ENCODE peak calls at places on chromosomes 7 and 10, in ten cellular contexts. V is DND-41, Z is hepatocyte, M is GM23338, Q is fibroblast of lung, P is endothelial cell of umbilical vein, L is OCI-LY7, H is HCT116, I is H9, F is SK-N-SH. U is an unnamed sample.

GRCh38 chr7:92244803-92245486 is 769 bp downstream of the KRIT1 start:
- DNase-seq in V (no peak), Z (no peak), M (no peak), Q (no peak), P (no peak), L (peak), H (no peak), I (no peak), F (no peak), U (peak)

GRCh38 chr10:79559726-79560125 is 481 bp downstream of the SFTPA2 start:
- DNase-seq in V (no peak), Z (no peak), M (no peak), Q (peak), P (no peak), L (no peak), H (no peak), I (no peak), F (no peak), U (peak)

GRCh38 chr7:23074443-23075244 is 30.9 kb upstream of the KLHL7 start:
- DNase-seq in V (no peak), Z (peak), M (no peak), Q (peak), P (peak), L (no peak), H (no peak), I (no peak), F (no peak), U (no peak)

GRCh38 chr7:155885162-155886160 is 73.2 kb upstream of the SHH start:
- DNase-seq in V (no peak), Z (peak), M (no peak), Q (peak), P (peak), L (no peak), H (no peak), I (no peak), F (no peak), U (no peak)

GRCh38 chr7:4753610-4754432 is 21.6 kb upstream of the AP5Z1 start:
- DNase-seq in V (peak), Z (peak), M (peak), Q (peak), P (peak), L (peak), H (peak), I (peak), F (peak), U (peak)

GRCh38 chr7:30169585-30169978 is 34.8 kb downstream of the MTURN start:
- DNase-seq in V (no peak), Z (no peak), M (no peak), Q (peak), P (no peak), L (no peak), H (no peak), I (no peak), F (no peak), U (peak)

GRCh38 chr7:1192171-1192676 is 32.2 kb upstream of the ZFAND2A start:
- DNase-seq in V (peak), Z (no peak), M (no peak), Q (peak), P (peak), L (no peak), H (no peak), I (no peak), F (no peak), U (peak)

GRCh38 chr7:35905555-35905954 is 104.7 kb downstream of the SEPTIN7 start:
- DNase-seq in V (no peak), Z (no peak), M (no peak), Q (peak), P (no peak), L (no peak), H (no peak), I (no peak), F (no peak), U (peak)

GRCh38 chr7:66464059-66464458 is 164.6 kb upstream of the KCTD7 start:
- DNase-seq in V (no peak), Z (no peak), M (no peak), Q (no peak), P (no peak), L (no peak), H (no peak), I (no peak), F (no peak), U (no peak)

GRCh38 chr7:34675749-34676374 is 17.8 kb downstream of the NPSR1 start:
- DNase-seq in V (peak), Z (peak), M (peak), Q (peak), P (peak), L (peak), H (peak), I (peak), F (peak), U (no peak)

GRCh38 chr10:132783165-132783736 is 2.7 kb downstream of the NKX6-2 start:
- DNase-seq in V (no peak), Z (no peak), M (no peak), Q (no peak), P (no peak), L (no peak), H (no peak), I (no peak), F (no peak), U (no peak)

GRCh38 chr7:114539575-114539974 is 125.0 kb downstream of the FOXP2 start:
- DNase-seq in V (no peak), Z (peak), M (peak), Q (no peak), P (peak), L (no peak), H (peak), I (no peak), F (no peak), U (no peak)

GRCh38 chr7:28984219-28984618 is 26.1 kb upstream of the TRIL start:
- DNase-seq in V (no peak), Z (no peak), M (no peak), Q (no peak), P (no peak), L (no peak), H (no peak), I (no peak), F (no peak), U (no peak)

DNA sequence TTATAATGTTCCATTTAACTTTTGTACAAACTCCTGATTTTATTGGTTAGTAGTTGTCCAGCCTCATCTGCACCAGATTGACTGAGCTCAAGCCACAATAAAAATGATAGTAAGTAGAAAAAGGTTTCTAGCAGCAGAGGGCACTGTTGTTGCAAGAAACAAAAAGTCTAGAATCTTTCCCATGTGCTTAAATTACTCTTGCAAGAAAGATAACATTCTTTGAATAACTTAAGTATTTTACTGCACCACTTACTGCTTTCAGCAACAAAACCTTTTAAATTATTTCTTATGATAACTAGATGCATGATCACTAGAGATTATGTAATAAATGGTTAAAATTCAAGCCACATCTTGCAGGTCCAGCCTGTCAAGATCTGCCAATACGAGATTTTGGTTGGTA is 27.0 kb downstream of the LMOD2 start:
- DNase-seq in V (peak), Z (peak), M (peak), Q (peak), P (peak), L (peak), H (peak), I (no peak), F (no peak), U (peak)
- TF ChIP-seq CTCF in V (peak), Z (peak), M (peak), Q (peak), P (peak), L (peak), H (peak), I (peak), F (peak), U (peak)

DNA sequence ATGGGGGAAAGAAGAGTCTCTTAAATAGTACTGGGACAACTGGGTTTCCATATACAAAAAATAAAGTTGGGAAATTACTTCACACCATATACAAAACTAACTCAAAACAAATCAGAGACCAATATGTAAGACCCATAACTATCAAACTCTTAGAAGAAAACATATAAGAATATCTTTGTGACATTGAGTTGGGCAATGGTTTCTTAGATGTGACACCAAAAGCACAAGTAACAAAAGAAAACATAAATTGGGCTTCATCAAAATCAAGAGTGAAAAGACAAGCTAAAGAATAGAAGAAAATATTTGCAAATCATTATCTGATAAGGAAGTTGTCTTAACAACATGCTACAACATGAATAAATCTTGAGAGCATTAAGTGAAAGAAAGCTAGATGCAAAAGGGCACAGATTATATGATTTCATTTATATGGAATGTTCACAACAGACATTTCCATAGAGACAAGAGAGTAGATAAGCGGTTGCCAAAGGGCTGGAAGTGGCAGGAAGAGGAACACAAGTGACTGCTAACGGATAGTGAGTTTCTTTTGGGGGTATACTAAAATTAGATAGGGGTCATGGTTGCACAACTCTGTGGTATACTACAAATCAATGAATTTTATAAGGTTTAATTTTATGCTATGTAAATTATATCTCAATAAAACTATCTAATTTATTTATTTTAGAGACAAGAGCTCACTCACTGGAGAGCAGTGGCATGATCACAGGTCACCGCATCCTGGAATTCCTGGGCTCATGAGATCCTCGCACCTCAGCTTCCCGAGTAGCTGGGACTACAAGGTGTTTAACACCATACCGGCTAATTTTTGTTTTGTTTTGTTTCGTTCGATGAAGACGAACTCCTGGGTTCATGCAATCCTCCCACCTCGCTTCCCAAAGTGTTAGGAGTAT is 35.4 kb downstream of the JMJD1C start:
- DNase-seq in V (no peak), Z (peak), M (no peak), Q (peak), P (peak), L (no peak), H (peak), I (no peak), F (peak), U (peak)
- H2AFZ ChIP-seq in V (no peak), Z (no peak), M (no peak), Q (no peak), P (no peak), L (no peak), H (no peak), I (no peak), F (no peak), U (no peak)

GRCh38 chr7:79268730-79269129 is 184.7 kb downstream of the MAGI2 start:
- DNase-seq in V (no peak), Z (no peak), M (no peak), Q (no peak), P (peak), L (no peak), H (no peak), I (no peak), F (no peak), U (no peak)

GRCh38 chr7:79272938-79273337 is 180.5 kb downstream of the MAGI2 start:
- DNase-seq in V (no peak), Z (no peak), M (no peak), Q (peak), P (peak), L (no peak), H (no peak), I (no peak), F (no peak), U (no peak)

GRCh38 chr7:79272066-79272669 is 181.3 kb downstream of the MAGI2 start:
- DNase-seq in V (no peak), Z (peak), M (peak), Q (peak), P (peak), L (peak), H (peak), I (no peak), F (peak), U (no peak)
- TF ChIP-seq CTCF in V (peak), Z (peak), M (peak), Q (peak), P (peak), L (peak), H (peak), I (peak), F (peak), U (peak)

GRCh38 chr7:128454808-128455555 is 696 bp upstream of the HILPDA start:
- DNase-seq in V (no peak), Z (peak), M (peak), Q (no peak), P (no peak), L (peak), H (no peak), I (no peak), F (no peak), U (no peak)
- H2AFZ ChIP-seq in V (peak), Z (peak), M (peak), Q (peak), P (peak), L (peak), H (peak), I (no peak), F (peak), U (peak)

GRCh38 chr10:101769541-101770180 is 6.3 kb downstream of the FGF8 start:
- DNase-seq in V (no peak), Z (no peak), M (peak), Q (no peak), P (no peak), L (no peak), H (no peak), I (no peak), F (peak), U (no peak)
- TF ChIP-seq CTCF in V (no peak), Z (no peak), M (no peak), Q (no peak), P (no peak), L (no peak), H (no peak), I (peak), F (no peak), U (no peak)

GRCh38 chr7:44729949-44730590 is 18.6 kb upstream of the ZMIZ2 start:
- DNase-seq in V (no peak), Z (no peak), M (no peak), Q (no peak), P (no peak), L (no peak), H (no peak), I (no peak), F (no peak), U (no peak)
- H2AFZ ChIP-seq in V (no peak), Z (no peak), M (peak), Q (no peak), P (peak), L (no peak), H (no peak), I (no peak), F (no peak), U (no peak)

GRCh38 chr10:47316131-47316530 is 6.1 kb upstream of the GDF2 start:
- DNase-seq in V (no peak), Z (no peak), M (no peak), Q (no peak), P (no peak), L (no peak), H (no peak), I (no peak), F (no peak), U (no peak)

GRCh38 chr10:47315426-47315825 is 6.8 kb upstream of the GDF2 start:
- DNase-seq in V (no peak), Z (no peak), M (no peak), Q (no peak), P (no peak), L (no peak), H (no peak), I (no peak), F (no peak), U (no peak)

GRCh38 chr10:47318706-47319105 is 3.5 kb upstream of the GDF2 start:
- DNase-seq in V (peak), Z (no peak), M (peak), Q (no peak), P (no peak), L (peak), H (peak), I (peak), F (no peak), U (no peak)

GRCh38 chr10:47319798-47320197 is 2.5 kb upstream of the GDF2 start:
- DNase-seq in V (no peak), Z (no peak), M (no peak), Q (no peak), P (no peak), L (no peak), H (no peak), I (no peak), F (no peak), U (no peak)

GRCh38 chr10:47317251-47317650 is 5.0 kb upstream of the GDF2 start:
- DNase-seq in V (no peak), Z (no peak), M (no peak), Q (no peak), P (no peak), L (no peak), H (no peak), I (no peak), F (no peak), U (no peak)
- TF ChIP-seq CTCF in V (no peak), Z (no peak), M (no peak), Q (no peak), P (no peak), L (no peak), H (no peak), I (no peak), F (no peak), U (no peak)

GRCh38 chr10:12350167-12350872 is 973 bp downstream of the CAMK1D start:
- DNase-seq in V (peak), Z (peak), M (peak), Q (peak), P (peak), L (peak), H (no peak), I (peak), F (peak), U (peak)
- H2AFZ ChIP-seq in V (peak), Z (peak), M (peak), Q (peak), P (peak), L (peak), H (peak), I (no peak), F (peak), U (peak)

GRCh38 chr10:66844176-66844947 is 81.5 kb upstream of the LRRTM3 start:
- DNase-seq in V (no peak), Z (no peak), M (no peak), Q (no peak), P (no peak), L (no peak), H (no peak), I (no peak), F (no peak), U (no peak)
- TF ChIP-seq CTCF in V (no peak), Z (peak), M (no peak), Q (peak), P (no peak), L (no peak), H (peak), I (peak), F (peak), U (peak)

DNA sequence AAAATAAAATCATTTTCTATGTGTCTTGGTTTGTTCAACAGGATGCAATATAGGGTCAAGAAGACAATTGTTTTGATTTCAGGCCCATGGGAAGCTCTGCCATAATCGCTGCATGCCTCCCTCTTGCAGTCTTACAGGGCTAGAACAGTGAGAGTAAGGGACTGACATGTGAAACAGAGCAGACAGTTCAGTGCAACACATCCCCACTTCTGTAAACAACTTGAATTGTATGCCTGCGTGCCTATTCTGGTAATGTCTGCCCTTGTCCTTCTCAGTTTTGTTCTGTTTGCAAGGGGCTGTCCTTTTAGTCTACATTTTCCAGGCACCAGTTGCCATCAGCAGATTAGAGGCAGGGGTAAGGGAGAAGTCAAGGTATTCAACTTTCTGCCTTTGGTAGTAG is 34.8 kb upstream of the GPR37 start:
- DNase-seq in V (no peak), Z (no peak), M (no peak), Q (no peak), P (no peak), L (no peak), H (no peak), I (no peak), F (no peak), U (no peak)
- H2AFZ ChIP-seq in V (no peak), Z (peak), M (peak), Q (no peak), P (no peak), L (no peak), H (no peak), I (no peak), F (no peak), U (no peak)

U was measured in mammary epithelial cell.